ENCODE peak calls at places on chromosomes 16 and 17, in four cellular contexts. One of them, this sample, is unnamed.

GRCh38 chr16:79519448-79519847 is 81.1 kb downstream of the MAF start:
- DNase-seq in SK-N-SH: peak
- DNase-seq in K562: peak
- DNase-seq in HepG2: no peak
- DNase-seq in this sample: no peak

GRCh38 chr16:55655709-55656694 is at the start of gene SLC6A2:
- DNase-seq in K562: no peak
- DNase-seq in SK-N-SH: peak
- DNase-seq in HepG2: no peak
- DNase-seq in this sample: no peak

GRCh38 chr16:82111944-82112343 is 58.1 kb downstream of the MPHOSPH6 start:
- DNase-seq in HepG2: no peak
- DNase-seq in K562: no peak
- DNase-seq in SK-N-SH: no peak
- DNase-seq in this sample: no peak

GRCh38 chr16:87172632-87173031 is 144.6 kb downstream of the C16orf95 start:
- DNase-seq in K562: no peak
- DNase-seq in HepG2: no peak
- DNase-seq in SK-N-SH: no peak
- DNase-seq in this sample: no peak

GRCh38 chr16:11117576-11118211 is 138.3 kb downstream of the SOCS1 start:
- DNase-seq in SK-N-SH: no peak
- DNase-seq in HepG2: no peak
- DNase-seq in K562: no peak
- DNase-seq in this sample: no peak

GRCh38 chr16:83348991-83349390 is 458.8 kb upstream of the HSBP1 start:
- DNase-seq in SK-N-SH: no peak
- DNase-seq in K562: no peak
- DNase-seq in HepG2: no peak
- DNase-seq in this sample: no peak

GRCh38 chr17:75516619-75517276 is 420 bp downstream of the TSEN54 start:
- DNase-seq in HepG2: no peak
- DNase-seq in K562: peak
- DNase-seq in SK-N-SH: no peak
- DNase-seq in this sample: no peak

GRCh38 chr16:51151951-51152663 is 1.0 kb upstream of the SALL1 start:
- DNase-seq in K562: no peak
- DNase-seq in HepG2: peak
- DNase-seq in SK-N-SH: peak
- DNase-seq in this sample: no peak

GRCh38 chr17:67283727-67284516 is 38.9 kb upstream of the HELZ start:
- DNase-seq in SK-N-SH: no peak
- DNase-seq in K562: no peak
- DNase-seq in HepG2: no peak
- DNase-seq in this sample: no peak

GRCh38 chr17:76032073-76032779 is 5.1 kb upstream of the EVPL start:
- DNase-seq in K562: no peak
- DNase-seq in SK-N-SH: peak
- DNase-seq in HepG2: peak
- DNase-seq in this sample: no peak

GRCh38 chr17:55717898-55718735 is 4.5 kb downstream of the TMEM100 start:
- DNase-seq in HepG2: peak
- DNase-seq in SK-N-SH: peak
- DNase-seq in K562: peak
- DNase-seq in this sample: peak

GRCh38 chr17:49880291-49881053 is 32.6 kb upstream of the TAC4 start:
- DNase-seq in HepG2: peak
- DNase-seq in K562: peak
- DNase-seq in SK-N-SH: peak
- DNase-seq in this sample: peak

GRCh38 chr17:10843806-10844205 is 5.9 kb upstream of the PIRT start:
- DNase-seq in K562: peak
- DNase-seq in HepG2: no peak
- DNase-seq in SK-N-SH: peak
- DNase-seq in this sample: no peak

GRCh38 chr17:41009301-41009760 is 403 bp upstream of the KRTAP3-1 start:
- DNase-seq in K562: no peak
- DNase-seq in SK-N-SH: no peak
- DNase-seq in HepG2: peak
- DNase-seq in this sample: no peak

GRCh38 chr16:67372664-67373063 is 20.6 kb downstream of the TPPP3 start:
- DNase-seq in SK-N-SH: peak
- DNase-seq in K562: peak
- DNase-seq in HepG2: no peak
- DNase-seq in this sample: peak

GRCh38 chr16:49712106-49712505 is 143.8 kb downstream of the ZNF423 start:
- DNase-seq in HepG2: no peak
- DNase-seq in SK-N-SH: no peak
- DNase-seq in K562: no peak
- DNase-seq in this sample: no peak

GRCh38 chr17:78532922-78533640 is 44.1 kb downstream of the DNAH17 start:
- DNase-seq in K562: no peak
- DNase-seq in SK-N-SH: no peak
- DNase-seq in HepG2: no peak
- DNase-seq in this sample: peak

GRCh38 chr17:78572277-78573205 is 4.7 kb downstream of the DNAH17 start:
- DNase-seq in HepG2: no peak
- DNase-seq in SK-N-SH: peak
- DNase-seq in K562: no peak
- DNase-seq in this sample: no peak

GRCh38 chr17:37239690-37240344 is 136.0 kb upstream of the C17orf78 start:
- DNase-seq in HepG2: peak
- DNase-seq in K562: peak
- DNase-seq in SK-N-SH: peak
- DNase-seq in this sample: peak

GRCh38 chr17:78828470-78829185 is 12.0 kb downstream of the USP36 start:
- DNase-seq in SK-N-SH: peak
- DNase-seq in HepG2: no peak
- DNase-seq in K562: peak
- DNase-seq in this sample: peak

GRCh38 chr17:34254651-34255380 is at the start of gene CCL2:
- DNase-seq in HepG2: no peak
- DNase-seq in K562: peak
- DNase-seq in SK-N-SH: peak
- DNase-seq in this sample: no peak

GRCh38 chr17:35238817-35239216 is 4.1 kb upstream of the SLFN5 start:
- DNase-seq in K562: no peak
- DNase-seq in HepG2: no peak
- DNase-seq in SK-N-SH: no peak
- DNase-seq in this sample: no peak

GRCh38 chr17:10743316-10744009 is 13.6 kb upstream of the TMEM220 start:
- DNase-seq in K562: no peak
- DNase-seq in SK-N-SH: no peak
- DNase-seq in HepG2: no peak
- DNase-seq in this sample: no peak

GRCh38 chr17:46141645-46142044 is 51.6 kb downstream of the KANSL1 start:
- DNase-seq in K562: no peak
- DNase-seq in SK-N-SH: no peak
- DNase-seq in HepG2: no peak
- DNase-seq in this sample: no peak

GRCh38 chr16:35102780-35103403 is 1643.5 kb downstream of the TP53TG3F start:
- DNase-seq in K562: peak
- DNase-seq in SK-N-SH: peak
- DNase-seq in HepG2: peak
- DNase-seq in this sample: no peak

GRCh38 chr17:1769826-1770477 is 8.1 kb downstream of the SERPINF1 start:
- DNase-seq in SK-N-SH: no peak
- DNase-seq in K562: no peak
- DNase-seq in HepG2: peak
- DNase-seq in this sample: no peak

GRCh38 chr16:11145173-11145820 is 110.7 kb downstream of the SOCS1 start:
- DNase-seq in SK-N-SH: no peak
- DNase-seq in K562: no peak
- DNase-seq in HepG2: no peak
- DNase-seq in this sample: no peak

GRCh38 chr17:21041753-21042433 is 918 bp downstream of the USP22 start:
- DNase-seq in SK-N-SH: peak
- DNase-seq in K562: peak
- DNase-seq in HepG2: peak
- DNase-seq in this sample: peak

GRCh38 chr17:55348749-55349354 is 72.8 kb downstream of the MMD start:
- DNase-seq in K562: peak
- DNase-seq in HepG2: peak
- DNase-seq in SK-N-SH: peak
- DNase-seq in this sample: peak

GRCh38 chr16:81896902-81897301 is 114.4 kb downstream of the SDR42E1 start:
- DNase-seq in K562: no peak
- DNase-seq in SK-N-SH: no peak
- DNase-seq in HepG2: no peak
- DNase-seq in this sample: no peak

GRCh38 chr17:41010421-41010820 is 1.5 kb upstream of the KRTAP3-1 start:
- DNase-seq in HepG2: no peak
- DNase-seq in K562: no peak
- DNase-seq in SK-N-SH: no peak
- DNase-seq in this sample: no peak

GRCh38 chr17:43608313-43608712 is 53.4 kb downstream of the MEOX1 start:
- DNase-seq in HepG2: no peak
- DNase-seq in SK-N-SH: no peak
- DNase-seq in K562: no peak
- DNase-seq in this sample: no peak

GRCh38 chr17:43612515-43612914 is 49.2 kb downstream of the MEOX1 start:
- DNase-seq in K562: no peak
- DNase-seq in SK-N-SH: no peak
- DNase-seq in HepG2: peak
- DNase-seq in this sample: no peak

GRCh38 chr17:43613911-43614310 is 47.8 kb downstream of the MEOX1 start:
- DNase-seq in HepG2: no peak
- DNase-seq in K562: no peak
- DNase-seq in SK-N-SH: no peak
- DNase-seq in this sample: no peak

GRCh38 chr17:43611230-43611969 is 50.3 kb downstream of the MEOX1 start:
- DNase-seq in SK-N-SH: no peak
- DNase-seq in K562: no peak
- DNase-seq in HepG2: no peak
- DNase-seq in this sample: no peak

DNA sequence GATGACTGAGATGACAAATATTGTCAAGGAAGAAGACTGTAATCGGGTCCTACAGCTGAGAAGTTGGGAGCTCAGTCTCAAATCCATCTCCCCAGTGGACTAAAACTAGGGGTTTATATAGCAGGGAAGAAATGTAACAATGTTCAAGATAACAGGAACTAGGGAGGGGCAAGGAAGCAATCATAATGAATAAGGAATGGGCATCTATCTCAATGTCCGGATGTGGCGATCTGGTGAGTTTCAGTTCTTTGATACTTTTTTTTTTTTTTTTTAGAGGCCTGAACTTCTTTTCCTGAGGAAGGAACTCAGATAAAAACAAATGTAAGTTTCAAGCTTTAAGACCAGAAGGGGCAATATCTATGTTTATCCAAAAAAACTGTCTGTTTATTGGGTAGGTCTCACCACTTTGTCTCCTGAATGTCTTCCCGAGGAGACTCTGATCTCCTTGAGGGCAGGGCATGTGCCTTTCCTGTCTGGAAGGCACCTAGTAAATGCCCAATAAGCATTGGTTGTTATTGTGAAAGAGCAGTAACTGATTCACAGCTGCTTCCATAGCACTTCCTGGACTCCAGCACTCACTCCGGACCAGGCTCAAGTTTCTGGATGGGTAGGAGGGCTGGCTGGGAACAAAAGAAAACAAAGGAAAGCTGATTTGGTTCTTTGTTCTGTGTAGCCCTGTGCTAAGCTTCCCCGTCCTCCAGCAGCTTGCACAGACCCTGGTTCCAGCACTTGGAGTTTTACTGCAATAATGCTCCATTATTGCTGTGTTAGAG is 51.9 kb downstream of the MEOX1 start:
- DNase-seq in SK-N-SH: no peak
- DNase-seq in HepG2: no peak
- DNase-seq in K562: no peak
- DNase-seq in this sample: no peak
- TF ChIP-seq ELF1 in SK-N-SH: no peak
- TF ChIP-seq ELF1 in HepG2: peak
- TF ChIP-seq ELF1 in K562: no peak
- TF ChIP-seq ELF1 in this sample: no peak

GRCh38 chr17:81470944-81471803 is 41.4 kb downstream of the ACTG1 start:
- DNase-seq in SK-N-SH: peak
- DNase-seq in HepG2: no peak
- DNase-seq in K562: no peak
- DNase-seq in this sample: no peak

GRCh38 chr17:81469266-81469665 is 43.3 kb downstream of the ACTG1 start:
- DNase-seq in SK-N-SH: no peak
- DNase-seq in K562: no peak
- DNase-seq in HepG2: no peak
- DNase-seq in this sample: no peak

GRCh38 chr17:81470270-81470943 is 42.2 kb downstream of the ACTG1 start:
- DNase-seq in HepG2: no peak
- DNase-seq in SK-N-SH: no peak
- DNase-seq in K562: no peak
- DNase-seq in this sample: no peak

GRCh38 chr17:81473019-81473418 is 39.6 kb downstream of the ACTG1 start:
- DNase-seq in K562: no peak
- DNase-seq in HepG2: no peak
- DNase-seq in SK-N-SH: no peak
- DNase-seq in this sample: no peak

GRCh38 chr17:81471804-81472456 is 40.7 kb downstream of the ACTG1 start:
- DNase-seq in SK-N-SH: peak
- DNase-seq in K562: peak
- DNase-seq in HepG2: peak
- DNase-seq in this sample: peak
- TF ChIP-seq ELF1 in SK-N-SH: no peak
- TF ChIP-seq ELF1 in K562: no peak
- TF ChIP-seq ELF1 in HepG2: no peak
- TF ChIP-seq ELF1 in this sample: no peak

DNA sequence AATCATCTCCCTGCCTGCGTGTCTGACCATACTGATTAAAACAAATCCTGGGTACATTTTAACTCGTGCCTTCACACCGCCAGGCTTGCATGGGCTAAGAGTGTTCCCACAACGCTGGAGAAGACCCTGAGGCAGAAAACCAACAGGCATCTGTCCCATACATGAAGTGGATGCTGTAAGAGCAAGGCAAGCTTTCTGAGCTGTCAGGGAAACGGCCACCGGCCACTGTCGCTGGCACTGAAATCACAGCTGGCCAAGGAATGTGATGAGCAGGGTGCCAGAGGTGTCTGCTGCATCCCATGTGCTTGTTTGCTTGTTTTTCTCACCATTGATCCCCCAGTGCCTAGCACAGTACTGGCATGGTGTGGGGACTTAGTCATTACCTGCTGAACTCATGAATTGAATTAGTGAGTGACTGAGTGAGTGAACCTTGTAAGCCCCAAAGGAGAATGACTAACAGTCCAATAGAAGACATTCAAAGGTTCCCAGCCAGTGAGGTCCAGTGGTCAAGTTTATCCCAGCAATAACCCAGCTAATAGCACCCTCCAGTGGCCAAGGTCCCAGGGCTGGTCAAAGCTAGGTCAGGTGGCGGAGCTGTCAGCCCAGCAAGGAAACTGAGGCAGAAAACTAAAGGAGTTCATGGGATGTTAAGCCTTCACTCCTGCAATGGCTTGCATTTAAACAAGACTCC is 92.7 kb upstream of the CDH5 start:
- DNase-seq in K562: no peak
- DNase-seq in HepG2: no peak
- DNase-seq in SK-N-SH: no peak
- DNase-seq in this sample: no peak
- TF ChIP-seq ELF1 in K562: no peak
- TF ChIP-seq ELF1 in HepG2: no peak
- TF ChIP-seq ELF1 in SK-N-SH: no peak
- TF ChIP-seq ELF1 in this sample: no peak

GRCh38 chr17:47993031-47993546 is 22.2 kb downstream of the CDK5RAP3 start:
- DNase-seq in K562: no peak
- DNase-seq in SK-N-SH: no peak
- DNase-seq in HepG2: no peak
- DNase-seq in this sample: no peak
- TF ChIP-seq ELF1 in K562: no peak
- TF ChIP-seq ELF1 in SK-N-SH: no peak
- TF ChIP-seq ELF1 in HepG2: no peak
- TF ChIP-seq ELF1 in this sample: no peak